ENCODE peak calls at places on chromosome 10, in nine cellular contexts. M, F, T, H, P, D, N, G and C are unnamed samples.

GRCh38 chr10:78511324-78512204 is 477.9 kb downstream of the RPS24 start:
- DNase-seq in M (no peak), F (no peak), T (no peak), H (no peak), P (no peak), D (peak; percentile 11), N (peak; percentile 11), G (no peak), C (no peak)

GRCh38 chr10:59623823-59624535 is 85.7 kb downstream of the SLC16A9 start:
- DNase-seq in M (peak; percentile 82), F (no peak), T (no peak), H (no peak), P (no peak), D (no peak), N (peak; percentile 60), G (no peak), C (no peak)

GRCh38 chr10:79051766-79052165 is 17.0 kb upstream of the ZMIZ1 start:
- DNase-seq in M (no peak), F (peak; percentile 59), T (no peak), H (no peak), P (no peak), D (peak; percentile 19), N (no peak), G (no peak), C (no peak)

GRCh38 chr10:128431506-128431905 is 305.3 kb upstream of the MKI67 start:
- DNase-seq in M (no peak), F (no peak), T (no peak), H (no peak), P (no peak), D (no peak), N (no peak), G (no peak), C (no peak)

GRCh38 chr10:113733635-113734034 is 17.8 kb upstream of the PLEKHS1 start:
- DNase-seq in M (no peak), F (no peak), T (no peak), H (no peak), P (no peak), D (no peak), N (no peak), G (no peak), C (no peak)

GRCh38 chr10:128612631-128613030 is 486.4 kb upstream of the MKI67 start:
- DNase-seq in M (no peak), F (no peak), T (no peak), H (no peak), P (no peak), D (no peak), N (no peak), G (no peak), C (no peak)

GRCh38 chr10:124357583-124357930 is 61.2 kb downstream of the OAT start:
- DNase-seq in M (no peak), F (no peak), T (no peak), H (no peak), P (no peak), D (no peak), N (no peak), G (no peak), C (no peak)

GRCh38 chr10:91032614-91033248 is 111.8 kb upstream of the ANKRD1 start:
- DNase-seq in M (no peak), F (no peak), T (no peak), H (no peak), P (no peak), D (peak; percentile 21), N (peak; percentile 35), G (no peak), C (no peak)

DNA sequence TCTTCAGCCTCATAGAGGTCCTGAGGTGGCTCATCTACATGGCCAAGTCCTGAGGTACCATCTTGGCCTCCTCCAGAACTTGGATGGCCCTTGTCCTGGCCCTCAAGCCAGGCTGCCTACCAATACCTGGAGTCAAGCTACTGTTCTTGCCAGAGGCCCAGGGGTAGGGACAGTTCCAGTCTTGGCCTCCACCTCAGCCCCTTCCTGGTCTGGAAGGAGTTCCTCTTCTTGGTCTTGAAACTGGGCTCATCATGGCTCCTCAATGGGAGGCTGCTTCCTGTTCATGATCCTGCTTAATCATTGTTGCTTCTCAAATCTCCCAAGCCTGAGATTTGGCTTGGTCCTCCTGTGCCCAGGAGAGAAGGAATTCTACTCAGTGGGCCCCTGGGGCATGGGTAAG is 3.9 kb downstream of the HPS6 start:
- DNase-seq in M (no peak), F (peak; percentile 38), T (no peak), H (no peak), P (no peak), D (no peak), N (no peak), G (no peak), C (no peak)
- H3K4me3 ChIP-seq in M (no peak overlapping the region), F (no peak overlapping the region), T (no peak overlapping the region), H (no peak overlapping the region), P (no peak overlapping the region), D (no peak overlapping the region), N (no peak overlapping the region), G (no peak overlapping the region), C (no peak overlapping the region)

GRCh38 chr10:5418584-5418983 is 6.2 kb downstream of the NET1 start:
- DNase-seq in M (no peak), F (no peak), T (no peak), H (no peak), P (no peak), D (no peak), N (no peak), G (no peak), C (no peak)

GRCh38 chr10:5413012-5413938 is 918 bp downstream of the NET1 start:
- DNase-seq in M (peak; percentile 6), F (no peak), T (no peak), H (peak; percentile 43), P (peak; percentile 52), D (no peak), N (peak; percentile 58), G (peak; percentile 31), C (peak; percentile 31)

GRCh38 chr10:5412277-5412941 is at the start of gene NET1:
- DNase-seq in M (peak; percentile 93), F (peak; percentile 96), T (peak; percentile 58), H (peak; percentile 95), P (peak; percentile 88), D (peak; percentile 91), N (peak; percentile 85), G (peak; percentile 97), C (peak; percentile 50)

GRCh38 chr10:5419466-5420094 is 7.2 kb downstream of the NET1 start:
- DNase-seq in M (no peak), F (no peak), T (no peak), H (no peak), P (peak; percentile 33), D (no peak), N (no peak), G (no peak), C (no peak)

GRCh38 chr10:5416981-5417380 is 4.6 kb downstream of the NET1 start:
- DNase-seq in M (no peak), F (no peak), T (no peak), H (no peak), P (no peak), D (no peak), N (no peak), G (no peak), C (no peak)
- H3K4me3 ChIP-seq in M (no peak overlapping the region), F (no peak overlapping the region), T (no peak overlapping the region), H (no peak overlapping the region), P (no peak overlapping the region), D (no peak overlapping the region), N (no peak overlapping the region), G (no peak overlapping the region), C (no peak overlapping the region)

GRCh38 chr10:77084431-77085144 is 553.0 kb downstream of the KCNMA1 start:
- DNase-seq in M (no peak), F (no peak), T (no peak), H (no peak), P (no peak), D (no peak), N (no peak), G (no peak), C (no peak)

GRCh38 chr10:77087406-77087805 is 550.2 kb downstream of the KCNMA1 start:
- DNase-seq in M (no peak), F (no peak), T (no peak), H (no peak), P (peak; percentile 8), D (no peak), N (no peak), G (no peak), C (no peak)

GRCh38 chr10:77082601-77083252 is 554.9 kb downstream of the KCNMA1 start:
- DNase-seq in M (peak; percentile 30), F (no peak), T (no peak), H (no peak), P (no peak), D (no peak), N (peak; percentile 51), G (no peak), C (no peak)

GRCh38 chr10:77085344-77085743 is 552.3 kb downstream of the KCNMA1 start:
- DNase-seq in M (no peak), F (no peak), T (no peak), H (no peak), P (no peak), D (no peak), N (no peak), G (no peak), C (no peak)

DNA sequence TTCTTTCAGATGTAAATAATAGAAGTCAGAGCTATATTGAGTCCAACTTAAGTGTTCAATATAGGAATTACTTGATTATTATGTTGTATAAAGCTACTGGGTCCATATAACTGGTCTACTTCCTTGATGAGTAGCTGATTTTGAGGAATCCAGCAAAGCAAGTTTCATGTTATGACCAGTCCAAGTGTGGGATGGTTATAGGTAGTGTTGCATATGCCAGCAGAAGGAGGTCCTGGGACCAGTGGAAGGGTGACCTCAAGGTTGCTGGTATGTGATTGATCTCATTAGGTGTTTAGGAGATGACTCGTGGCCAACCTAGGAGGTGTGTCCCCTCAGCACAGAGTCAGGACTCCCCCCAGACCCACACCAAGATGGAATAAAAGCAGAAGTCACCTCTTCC is 551.5 kb downstream of the KCNMA1 start:
- DNase-seq in M (peak; percentile 11), F (no peak), T (no peak), H (no peak), P (no peak), D (no peak), N (no peak), G (no peak), C (no peak)
- H3K4me3 ChIP-seq in M (no peak overlapping the region), F (no peak overlapping the region), T (no peak overlapping the region), H (no peak overlapping the region), P (no peak overlapping the region), D (no peak overlapping the region), N (no peak overlapping the region), G (no peak overlapping the region), C (no peak overlapping the region)

GRCh38 chr10:118753331-118753730 is 1.4 kb downstream of the CACUL1 start:
- DNase-seq in M (no peak), F (no peak), T (no peak), H (no peak), P (peak; percentile 28), D (no peak), N (peak; percentile 21), G (no peak), C (no peak)

GRCh38 chr10:118751272-118751671 is 3.5 kb downstream of the CACUL1 start:
- DNase-seq in M (no peak), F (no peak), T (no peak), H (no peak), P (no peak), D (no peak), N (no peak), G (no peak), C (no peak)

GRCh38 chr10:118754556-118755423 is at the start of gene CACUL1:
- DNase-seq in M (peak; percentile 100), F (peak; percentile 100), T (peak; percentile 99), H (peak; percentile 100), P (peak; percentile 100), D (peak; percentile 100), N (peak; percentile 100), G (peak; percentile 88), C (peak; percentile 96)

GRCh38 chr10:118754132-118754555 is 626 bp downstream of the CACUL1 start:
- DNase-seq in M (peak; percentile 19), F (peak; percentile 80), T (no peak), H (peak; percentile 72), P (peak; percentile 49), D (peak; percentile 65), N (peak; percentile 18), G (peak; percentile 35), C (no peak)

DNA sequence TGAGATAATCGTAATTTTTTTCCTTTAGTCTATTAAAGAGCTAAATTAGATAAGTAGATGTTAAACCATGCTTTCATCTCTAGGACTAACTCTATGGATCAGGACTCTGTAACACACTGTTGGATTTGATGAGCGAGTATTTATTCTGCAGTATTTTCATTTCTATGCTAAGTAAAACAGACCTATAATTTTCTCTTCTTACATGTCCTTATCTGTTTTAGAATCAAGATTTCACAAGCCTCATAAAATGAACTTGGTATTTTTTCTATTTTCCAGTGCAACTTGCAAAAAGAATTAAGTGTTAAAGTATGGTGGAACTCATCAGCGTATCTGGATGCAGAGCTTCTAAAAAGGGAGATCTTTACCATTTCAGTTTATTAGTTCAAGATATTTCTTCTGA is 2.4 kb downstream of the CACUL1 start:
- DNase-seq in M (peak; percentile 31), F (no peak), T (no peak), H (no peak), P (no peak), D (no peak), N (no peak), G (no peak), C (no peak)
- H3K4me3 ChIP-seq in M (no peak overlapping the region), F (no peak overlapping the region), T (peak overlapping the region; percentile 94), H (peak overlapping the region; percentile 74), P (no peak overlapping the region), D (no peak overlapping the region), N (peak overlapping the region; percentile 18), G (no peak overlapping the region), C (no peak overlapping the region)